ENCODE peak calls at places on chromosomes 2 and 18, in eight cellular contexts. C is stimulated activated CD4-positive, alpha-beta T cell treated with anti-CD3 and anti-CD28 coated beads, Interleukin-2, amount 100 ng/mL, for 24 hours; X is fibroblast of pulmonary artery; T is NCI-H1092 treated with DMSO at 0.1 percent for 48 hours; R is pulmonary artery endothelial cell; A is activated naive CD4-positive, alpha-beta T cell; D is T-helper 1 cell; N is SHP77. G is an unnamed sample.

GRCh38 chr2:51103205-51103604 is 71.3 kb upstream of the NRXN1 start:
- DNase-seq in C (no peak), X (peak; percentile 29), T (no peak), R (no peak), A (no peak), D (no peak), N (no peak), G (no peak)

GRCh38 chr2:239398536-239398935 is 2.3 kb downstream of the HDAC4 start:
- DNase-seq in C (no peak), X (no peak), T (no peak), R (no peak), A (no peak), D (no peak), N (no peak), G (no peak)

GRCh38 chr2:119638891-119639539 is 40.0 kb upstream of the TMEM177 start:
- DNase-seq in C (no peak), X (peak; percentile 12), T (peak; percentile 18), R (no peak), A (no peak), D (no peak), N (no peak), G (no peak)

GRCh38 chr18:61891874-61892273 is 933 bp downstream of the RNF152 start:
- DNase-seq in C (no peak), X (no peak), T (no peak), R (no peak), A (no peak), D (no peak), N (no peak), G (no peak)

GRCh38 chr2:113158884-113159553 is 14.8 kb upstream of the PSD4 start:
- DNase-seq in C (no peak), X (no peak), T (no peak), R (no peak), A (no peak), D (no peak), N (no peak), G (no peak)

GRCh38 chr18:22739243-22739642 is 193.9 kb upstream of the RBBP8 start:
- DNase-seq in C (no peak), X (no peak), T (no peak), R (no peak), A (no peak), D (no peak), N (no peak), G (no peak)

GRCh38 chr18:79637921-79638855 is 41.4 kb upstream of the CTDP1 start:
- DNase-seq in C (no peak), X (no peak), T (no peak), R (no peak), A (no peak), D (no peak), N (no peak), G (no peak)

GRCh38 chr2:55133467-55134315 is 83.4 kb upstream of the RTN4 start:
- DNase-seq in C (peak; percentile 6), X (peak; percentile 93), T (no peak), R (peak; percentile 81), A (no peak), D (peak; percentile 37), N (no peak), G (peak; percentile 18)

GRCh38 chr2:130183500-130184373 is 1.7 kb downstream of the MZT2B start:
- DNase-seq in C (no peak), X (peak; percentile 31), T (no peak), R (no peak), A (no peak), D (no peak), N (no peak), G (no peak)

GRCh38 chr2:25168256-25169072 is at the start of gene POMC:
- DNase-seq in C (peak; percentile 39), X (peak; percentile 30), T (peak; percentile 9), R (no peak), A (no peak), D (peak; percentile 12), N (no peak), G (peak; percentile 25)

GRCh38 chr2:151051584-151052220 is 210.0 kb downstream of the RBM43 start:
- DNase-seq in C (peak; percentile 4), X (peak; percentile 74), T (peak; percentile 36), R (peak; percentile 3), A (no peak), D (no peak), N (peak; percentile 27), G (no peak)

GRCh38 chr18:24201699-24202687 is 63.1 kb downstream of the CABYR start:
- DNase-seq in C (no peak), X (no peak), T (peak; percentile 57), R (no peak), A (no peak), D (no peak), N (no peak), G (no peak)

GRCh38 chr2:70645733-70646420 is 92.3 kb upstream of the TGFA start:
- DNase-seq in C (no peak), X (no peak), T (no peak), R (no peak), A (no peak), D (no peak), N (peak; percentile 8), G (no peak)

GRCh38 chr2:10434885-10435419 is 13.2 kb downstream of the ODC1 start:
- DNase-seq in C (peak; percentile 84), X (peak; percentile 71), T (peak; percentile 58), R (no peak), A (peak; percentile 17), D (peak; percentile 53), N (peak; percentile 77), G (peak; percentile 41)

GRCh38 chr2:27977623-27978312 is 87.2 kb downstream of the BABAM2 start:
- DNase-seq in C (peak; percentile 31), X (peak; percentile 85), T (no peak), R (peak; percentile 60), A (no peak), D (no peak), N (no peak), G (no peak)

GRCh38 chr2:239778861-239779591 is 246.1 kb downstream of the NDUFA10 start:
- DNase-seq in C (no peak), X (no peak), T (no peak), R (no peak), A (no peak), D (no peak), N (no peak), G (no peak)

GRCh38 chr2:230941202-230942180 is 16.4 kb upstream of the GPR55 start:
- DNase-seq in C (no peak), X (no peak), T (no peak), R (no peak), A (no peak), D (no peak), N (no peak), G (peak; percentile 8)

GRCh38 chr2:239978381-239978780 is 46.8 kb downstream of the NDUFA10 start:
- DNase-seq in C (no peak), X (peak; percentile 29), T (no peak), R (no peak), A (no peak), D (no peak), N (no peak), G (no peak)

GRCh38 chr18:42028232-42028832 is 73.3 kb downstream of the PIK3C3 start:
- DNase-seq in C (peak; percentile 11), X (peak; percentile 59), T (peak; percentile 14), R (no peak), A (no peak), D (peak; percentile 2), N (peak; percentile 5), G (no peak)

GRCh38 chr2:47072018-47072691 is 83.0 kb downstream of the STPG4 start:
- DNase-seq in C (no peak), X (peak; percentile 99), T (no peak), R (no peak), A (no peak), D (no peak), N (no peak), G (no peak)

GRCh38 chr2:17757321-17757720 is 3.4 kb downstream of the GEN1 start:
- DNase-seq in C (no peak), X (peak; percentile 83), T (no peak), R (peak; percentile 70), A (no peak), D (no peak), N (no peak), G (no peak)

GRCh38 chr2:61380120-61380881 is 90.6 kb downstream of the USP34 start:
- DNase-seq in C (no peak), X (no peak), T (no peak), R (no peak), A (no peak), D (no peak), N (no peak), G (no peak)

GRCh38 chr2:17107875-17108274 is 410.4 kb downstream of the RAD51AP2 start:
- DNase-seq in C (no peak), X (no peak), T (no peak), R (no peak), A (no peak), D (no peak), N (no peak), G (no peak)

GRCh38 chr2:196729418-196729817 is 70.1 kb downstream of the GTF3C3 start:
- DNase-seq in C (no peak), X (no peak), T (no peak), R (no peak), A (no peak), D (no peak), N (no peak), G (no peak)

GRCh38 chr18:76380791-76381405 is 114.1 kb downstream of the ZNF516 start:
- DNase-seq in C (peak; percentile 28), X (no peak), T (no peak), R (no peak), A (no peak), D (no peak), N (no peak), G (no peak)

GRCh38 chr2:101357386-101357785 is 29.9 kb downstream of the CREG2 start:
- DNase-seq in C (no peak), X (no peak), T (no peak), R (no peak), A (no peak), D (no peak), N (no peak), G (no peak)

GRCh38 chr2:210475726-210476125 is 833 bp downstream of the LANCL1 start:
- DNase-seq in C (no peak), X (peak; percentile 4), T (peak; percentile 26), R (no peak), A (no peak), D (no peak), N (no peak), G (no peak)

GRCh38 chr2:241036397-241036963 is 38.1 kb downstream of the SNED1 start:
- DNase-seq in C (peak; percentile 51), X (no peak), T (peak; percentile 3), R (no peak), A (no peak), D (peak; percentile 41), N (no peak), G (peak; percentile 52)

GRCh38 chr2:235674116-235674515 is 180.3 kb downstream of the AGAP1 start:
- DNase-seq in C (no peak), X (no peak), T (no peak), R (no peak), A (no peak), D (no peak), N (no peak), G (no peak)

GRCh38 chr2:7033136-7033960 is 116.1 kb downstream of the RNF144A start:
- DNase-seq in C (no peak), X (no peak), T (no peak), R (no peak), A (no peak), D (no peak), N (no peak), G (no peak)

GRCh38 chr2:39068757-39069515 is 51.9 kb downstream of the SOS1 start:
- DNase-seq in C (peak; percentile 17), X (peak; percentile 3), T (no peak), R (no peak), A (no peak), D (no peak), N (no peak), G (no peak)

GRCh38 chr2:126912201-126912600 is 13.5 kb downstream of the TEX51 start:
- DNase-seq in C (no peak), X (no peak), T (no peak), R (no peak), A (no peak), D (no peak), N (no peak), G (no peak)

GRCh38 chr2:133674433-133675331 is 106.4 kb upstream of the NCKAP5 start:
- DNase-seq in C (no peak), X (peak; percentile 83), T (peak; percentile 93), R (no peak), A (no peak), D (no peak), N (peak; percentile 96), G (no peak)

GRCh38 chr18:62506495-62507143 is 16.2 kb upstream of the ZCCHC2 start:
- DNase-seq in C (no peak), X (no peak), T (no peak), R (no peak), A (no peak), D (no peak), N (no peak), G (no peak)